ENCODE peak calls at places on chromosomes 13 and 19, in nine cellular contexts. R is foreskin keratinocyte; X is adrenal gland; B is PC-9; A is trophoblast cell; C is heart right ventricle; W is fibroblast of lung; K is dorsolateral prefrontal cortex; Y is effector memory CD4-positive, alpha-beta T cell. M is an unnamed sample. For H3K27me3, the result is how much of the 10 kb centered on the place peaks cover.

GRCh38 chr13:51793570-51794273 is 10.2 kb downstream of the DHRS12 start:
- DNase-seq in R (peak), X (peak), B (peak), A (peak), C (no peak), W (peak), K (no peak), Y (no peak), M (peak)

GRCh38 chr13:98960331-98961203 is 17.3 kb downstream of the DOCK9 start:
- DNase-seq in R (no peak), X (no peak), B (no peak), A (no peak), C (no peak), W (no peak), K (no peak), Y (no peak), M (no peak)

GRCh38 chr13:110448230-110448629 is 113.3 kb downstream of the RAB20 start:
- DNase-seq in R (peak), X (no peak), B (peak), A (peak), C (no peak), W (peak), K (no peak), Y (no peak), M (no peak)

GRCh38 chr13:44637581-44637980 is 61.5 kb upstream of the TSC22D1 start:
- DNase-seq in R (no peak), X (no peak), B (no peak), A (no peak), C (no peak), W (no peak), K (no peak), Y (no peak), M (no peak)

GRCh38 chr13:27991881-27992280 is 3.4 kb upstream of the URAD start:
- DNase-seq in R (no peak), X (no peak), B (no peak), A (no peak), C (no peak), W (no peak), K (no peak), Y (no peak), M (no peak)

GRCh38 chr13:41111454-41111853 is 21.1 kb downstream of the KBTBD6 start:
- DNase-seq in R (no peak), X (peak), B (no peak), A (no peak), C (no peak), W (peak), K (no peak), Y (no peak), M (no peak)

GRCh38 chr19:24159707-24160106 is 72.7 kb downstream of the ZNF254 start:
- DNase-seq in R (no peak), X (no peak), B (peak), A (peak), C (no peak), W (peak), K (no peak), Y (no peak), M (peak)

GRCh38 chr19:31214086-31214485 is 135.2 kb downstream of the TSHZ3 start:
- DNase-seq in R (peak), X (peak), B (peak), A (peak), C (peak), W (peak), K (no peak), Y (peak), M (no peak)

GRCh38 chr19:29965529-29965928 is 23.5 kb downstream of the URI1 start:
- DNase-seq in R (peak), X (no peak), B (no peak), A (no peak), C (no peak), W (peak), K (no peak), Y (no peak), M (no peak)

GRCh38 chr13:33231339-33231738 is 54.2 kb downstream of the STARD13 start:
- DNase-seq in R (no peak), X (no peak), B (no peak), A (no peak), C (no peak), W (no peak), K (no peak), Y (no peak), M (no peak)

GRCh38 chr19:43765109-43765876 is 10.5 kb upstream of the SMG9 start:
- DNase-seq in R (peak), X (peak), B (peak), A (peak), C (peak), W (peak), K (no peak), Y (peak), M (no peak)
- H3K27ac ChIP-seq in R (peak), X (peak), B (peak), A (peak), C (no peak), W (peak), K (peak), Y (peak), M (no peak)

GRCh38 chr19:50152578-50152977 is 10.5 kb downstream of the IZUMO2 start:
- DNase-seq in R (no peak), X (no peak), B (no peak), A (no peak), C (no peak), W (no peak), K (no peak), Y (no peak), M (peak)
- H3K27me3 ChIP-seq in R (under half), X (under half), B (under half), A (under half), C (under half), W (under half), K (under half), Y (under half), M (under half)

GRCh38 chr19:18587962-18588610 is 512 bp upstream of the REX1BD start:
- DNase-seq in R (no peak), X (no peak), B (no peak), A (no peak), C (no peak), W (no peak), K (no peak), Y (no peak), M (no peak)
- H3K27ac ChIP-seq in R (no peak), X (peak), B (peak), A (no peak), C (peak), W (peak), K (peak), Y (peak), M (peak)

DNA sequence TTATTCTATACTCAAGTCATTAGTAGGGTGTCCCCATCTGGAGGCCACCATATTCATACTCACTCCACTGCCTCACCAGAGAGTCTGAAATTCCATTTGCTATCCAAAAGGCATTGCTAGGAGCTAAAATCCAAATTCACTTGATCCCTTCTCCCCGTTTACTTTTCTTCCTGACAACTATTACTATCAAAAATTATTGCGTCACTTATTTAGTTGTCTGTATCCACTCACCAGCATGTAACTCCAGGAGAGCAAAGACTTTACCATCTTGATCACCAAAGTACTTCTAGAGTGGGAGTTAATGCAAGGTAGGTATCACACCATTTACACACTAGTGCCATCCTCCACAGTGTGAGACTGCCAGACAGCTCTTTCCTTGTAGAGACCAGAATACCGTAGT is 82.3 kb upstream of the SGCG start:
- DNase-seq in R (no peak), X (no peak), B (no peak), A (no peak), C (no peak), W (no peak), K (no peak), Y (no peak), M (no peak)
- H3K27me3 ChIP-seq in R (under half), X (under half), B (under half), A (under half), C (under half), W (under half), K (under half), Y (under half), M (under half)

GRCh38 chr19:1395194-1396018 is 5.9 kb downstream of the GAMT start:
- DNase-seq in R (no peak), X (no peak), B (no peak), A (no peak), C (peak), W (no peak), K (no peak), Y (no peak), M (no peak)
- H3K27ac ChIP-seq in R (no peak), X (no peak), B (no peak), A (no peak), C (no peak), W (no peak), K (peak), Y (no peak), M (no peak)

GRCh38 chr13:23985846-23986245 is 88.5 kb upstream of the C1QTNF9B start:
- DNase-seq in R (no peak), X (no peak), B (no peak), A (peak), C (no peak), W (no peak), K (no peak), Y (no peak), M (no peak)
- H3K27me3 ChIP-seq in R (under half), X (under half), B (under half), A (under half), C (under half), W (under half), K (under half), Y (under half), M (under half)

GRCh38 chr19:6751189-6751588 is 11.7 kb downstream of the TRIP10 start:
- DNase-seq in R (no peak), X (no peak), B (no peak), A (peak), C (no peak), W (no peak), K (no peak), Y (no peak), M (no peak)

GRCh38 chr19:6754136-6754535 is 13.1 kb downstream of the SH2D3A start:
- DNase-seq in R (no peak), X (no peak), B (no peak), A (no peak), C (no peak), W (no peak), K (no peak), Y (no peak), M (no peak)

GRCh38 chr19:6753178-6754031 is 13.8 kb downstream of the SH2D3A start:
- DNase-seq in R (peak), X (peak), B (no peak), A (peak), C (peak), W (peak), K (no peak), Y (peak), M (peak)

GRCh38 chr19:6752257-6753177 is 13.0 kb downstream of the TRIP10 start:
- DNase-seq in R (no peak), X (no peak), B (no peak), A (no peak), C (no peak), W (no peak), K (no peak), Y (no peak), M (no peak)

GRCh38 chr19:6750062-6750461 is 10.6 kb downstream of the TRIP10 start:
- DNase-seq in R (no peak), X (no peak), B (no peak), A (no peak), C (peak), W (peak), K (no peak), Y (no peak), M (no peak)
- H3K27ac ChIP-seq in R (no peak), X (no peak), B (no peak), A (no peak), C (peak), W (peak), K (no peak), Y (no peak), M (no peak)

GRCh38 chr13:83881031-83881727 is 1.1 kb downstream of the SLITRK1 start:
- DNase-seq in R (no peak), X (no peak), B (no peak), A (no peak), C (no peak), W (no peak), K (no peak), Y (no peak), M (no peak)
- H3K27me3 ChIP-seq in R (half or more), X (under half), B (under half), A (under half), C (half or more), W (under half), K (under half), Y (under half), M (under half)